ENCODE peak calls at places on chromosomes 6 and 20, in seven cellular contexts. One of them, this sample, is unnamed.

GRCh38 chr20:35060168-35060567 is 32.4 kb downstream of the TRPC4AP start:
- DNase-seq in activated effector memory CD4-positive, alpha-beta T cell treated with anti-CD3 and anti-CD28 coated beads, Interleukin-2, amount 50 U/mL, for 16 hours: no peak
- DNase-seq in mucosa of descending colon: no peak
- DNase-seq in glutamatergic neuron: no peak
- DNase-seq in breast epithelium: no peak
- DNase-seq in SW 1271: no peak
- DNase-seq in OCI-LY7: no peak
- DNase-seq in this sample: no peak

GRCh38 chr20:51473771-51474170 is 68.7 kb downstream of the NFATC2 start:
- DNase-seq in activated effector memory CD4-positive, alpha-beta T cell treated with anti-CD3 and anti-CD28 coated beads, Interleukin-2, amount 50 U/mL, for 16 hours: peak; percentile 50
- DNase-seq in mucosa of descending colon: no peak
- DNase-seq in glutamatergic neuron: no peak
- DNase-seq in breast epithelium: no peak
- DNase-seq in SW 1271: no peak
- DNase-seq in OCI-LY7: no peak
- DNase-seq in this sample: no peak

GRCh38 chr6:88377976-88378580 is 211.9 kb upstream of the CNR1 start:
- DNase-seq in activated effector memory CD4-positive, alpha-beta T cell treated with anti-CD3 and anti-CD28 coated beads, Interleukin-2, amount 50 U/mL, for 16 hours: no peak
- DNase-seq in mucosa of descending colon: no peak
- DNase-seq in glutamatergic neuron: no peak
- DNase-seq in breast epithelium: no peak
- DNase-seq in SW 1271: no peak
- DNase-seq in OCI-LY7: no peak
- DNase-seq in this sample: no peak

GRCh38 chr6:166929534-166930189 is 26.7 kb downstream of the RNASET2 start:
- DNase-seq in activated effector memory CD4-positive, alpha-beta T cell treated with anti-CD3 and anti-CD28 coated beads, Interleukin-2, amount 50 U/mL, for 16 hours: no peak
- DNase-seq in mucosa of descending colon: no peak
- DNase-seq in glutamatergic neuron: no peak
- DNase-seq in breast epithelium: no peak
- DNase-seq in SW 1271: no peak
- DNase-seq in OCI-LY7: peak; percentile 27
- DNase-seq in this sample: no peak

GRCh38 chr20:38673731-38674177 is 50.5 kb upstream of the SLC32A1 start:
- DNase-seq in activated effector memory CD4-positive, alpha-beta T cell treated with anti-CD3 and anti-CD28 coated beads, Interleukin-2, amount 50 U/mL, for 16 hours: no peak
- DNase-seq in mucosa of descending colon: no peak
- DNase-seq in glutamatergic neuron: peak; percentile 47
- DNase-seq in breast epithelium: no peak
- DNase-seq in SW 1271: peak; percentile 55
- DNase-seq in OCI-LY7: peak; percentile 40
- DNase-seq in this sample: no peak

GRCh38 chr20:647479-648019 is 5.5 kb downstream of the SRXN1 start:
- DNase-seq in activated effector memory CD4-positive, alpha-beta T cell treated with anti-CD3 and anti-CD28 coated beads, Interleukin-2, amount 50 U/mL, for 16 hours: no peak
- DNase-seq in mucosa of descending colon: no peak
- DNase-seq in glutamatergic neuron: no peak
- DNase-seq in breast epithelium: no peak
- DNase-seq in SW 1271: no peak
- DNase-seq in OCI-LY7: no peak
- DNase-seq in this sample: no peak

GRCh38 chr6:15952231-15953151 is 176.4 kb upstream of the MYLIP start:
- DNase-seq in activated effector memory CD4-positive, alpha-beta T cell treated with anti-CD3 and anti-CD28 coated beads, Interleukin-2, amount 50 U/mL, for 16 hours: no peak
- DNase-seq in mucosa of descending colon: no peak
- DNase-seq in glutamatergic neuron: no peak
- DNase-seq in breast epithelium: no peak
- DNase-seq in SW 1271: no peak
- DNase-seq in OCI-LY7: no peak
- DNase-seq in this sample: no peak

GRCh38 chr6:114342826-114343781 is at the start of gene HS3ST5:
- DNase-seq in activated effector memory CD4-positive, alpha-beta T cell treated with anti-CD3 and anti-CD28 coated beads, Interleukin-2, amount 50 U/mL, for 16 hours: no peak
- DNase-seq in mucosa of descending colon: peak; percentile 53
- DNase-seq in glutamatergic neuron: peak; percentile 93
- DNase-seq in breast epithelium: no peak
- DNase-seq in SW 1271: no peak
- DNase-seq in OCI-LY7: no peak
- DNase-seq in this sample: no peak

GRCh38 chr6:121748376-121748775 is 312.9 kb downstream of the GJA1 start:
- DNase-seq in activated effector memory CD4-positive, alpha-beta T cell treated with anti-CD3 and anti-CD28 coated beads, Interleukin-2, amount 50 U/mL, for 16 hours: no peak
- DNase-seq in mucosa of descending colon: no peak
- DNase-seq in glutamatergic neuron: no peak
- DNase-seq in breast epithelium: no peak
- DNase-seq in SW 1271: no peak
- DNase-seq in OCI-LY7: no peak
- DNase-seq in this sample: no peak

GRCh38 chr20:57582432-57583288 is 21.8 kb downstream of the PCK1 start:
- DNase-seq in activated effector memory CD4-positive, alpha-beta T cell treated with anti-CD3 and anti-CD28 coated beads, Interleukin-2, amount 50 U/mL, for 16 hours: no peak
- DNase-seq in mucosa of descending colon: no peak
- DNase-seq in glutamatergic neuron: peak; percentile 56
- DNase-seq in breast epithelium: no peak
- DNase-seq in SW 1271: no peak
- DNase-seq in OCI-LY7: peak; percentile 45
- DNase-seq in this sample: peak; percentile 87

GRCh38 chr20:1935696-1936366 is 40.6 kb downstream of the SIRPA start:
- DNase-seq in activated effector memory CD4-positive, alpha-beta T cell treated with anti-CD3 and anti-CD28 coated beads, Interleukin-2, amount 50 U/mL, for 16 hours: peak; percentile 30
- DNase-seq in mucosa of descending colon: peak; percentile 76
- DNase-seq in glutamatergic neuron: no peak
- DNase-seq in breast epithelium: no peak
- DNase-seq in SW 1271: no peak
- DNase-seq in OCI-LY7: no peak
- DNase-seq in this sample: no peak

GRCh38 chr20:61184194-61184593 is 67.9 kb upstream of the CDH4 start:
- DNase-seq in activated effector memory CD4-positive, alpha-beta T cell treated with anti-CD3 and anti-CD28 coated beads, Interleukin-2, amount 50 U/mL, for 16 hours: no peak
- DNase-seq in mucosa of descending colon: no peak
- DNase-seq in glutamatergic neuron: no peak
- DNase-seq in breast epithelium: no peak
- DNase-seq in SW 1271: no peak
- DNase-seq in OCI-LY7: no peak
- DNase-seq in this sample: no peak

GRCh38 chr20:59822291-59823029 is 111.0 kb downstream of the SYCP2 start:
- DNase-seq in activated effector memory CD4-positive, alpha-beta T cell treated with anti-CD3 and anti-CD28 coated beads, Interleukin-2, amount 50 U/mL, for 16 hours: no peak
- DNase-seq in mucosa of descending colon: no peak
- DNase-seq in glutamatergic neuron: no peak
- DNase-seq in breast epithelium: no peak
- DNase-seq in SW 1271: no peak
- DNase-seq in OCI-LY7: no peak
- DNase-seq in this sample: no peak